ENCODE peak calls at places on chromosome 1, in four cellular contexts. C is uterus, P is esophagus muscularis mucosa, H is fibroblast of the aortic adventitia. Q is an unnamed sample.

GRCh38 chr1:88983791-88984552 is 8.5 kb downstream of the KYAT3 start:
- DNase-seq in C (no peak), P (no peak), H (peak), Q (peak)

GRCh38 chr1:227883641-227884301 is 64.0 kb downstream of the WNT9A start:
- DNase-seq in C (no peak), P (peak), H (no peak), Q (no peak)

GRCh38 chr1:185315364-185316108 is 1.5 kb downstream of the IVNS1ABP start:
- DNase-seq in C (no peak), P (no peak), H (peak), Q (peak)

GRCh38 chr1:101131239-101131924 is 105.4 kb upstream of the S1PR1 start:
- DNase-seq in C (no peak), P (no peak), H (no peak), Q (no peak)

GRCh38 chr1:237756304-237756967 is 134.3 kb downstream of the ZP4 start:
- DNase-seq in C (no peak), P (no peak), H (no peak), Q (no peak)

GRCh38 chr1:101071470-101071886 is 45.9 kb upstream of the DPH5 start:
- DNase-seq in C (no peak), P (no peak), H (no peak), Q (no peak)

GRCh38 chr1:99180915-99181314 is 83.4 kb upstream of the PLPPR4 start:
- DNase-seq in C (no peak), P (no peak), H (no peak), Q (no peak)

GRCh38 chr1:2594641-2595131 is 8.1 kb downstream of the PRXL2B start:
- DNase-seq in C (peak), P (no peak), H (no peak), Q (no peak)

GRCh38 chr1:161044908-161045748 is 649 bp downstream of the USF1 start:
- DNase-seq in C (peak), P (no peak), H (peak), Q (peak)

GRCh38 chr1:46278807-46279206 is 24.6 kb downstream of the LRRC41 start:
- DNase-seq in C (no peak), P (no peak), H (peak), Q (peak)

GRCh38 chr1:165075725-165076370 is 280.7 kb downstream of the LMX1A start:
- DNase-seq in C (no peak), P (no peak), H (peak), Q (peak)
- TF ChIP-seq CTCF in C (peak), P (peak), H (peak), Q (peak)

DNA sequence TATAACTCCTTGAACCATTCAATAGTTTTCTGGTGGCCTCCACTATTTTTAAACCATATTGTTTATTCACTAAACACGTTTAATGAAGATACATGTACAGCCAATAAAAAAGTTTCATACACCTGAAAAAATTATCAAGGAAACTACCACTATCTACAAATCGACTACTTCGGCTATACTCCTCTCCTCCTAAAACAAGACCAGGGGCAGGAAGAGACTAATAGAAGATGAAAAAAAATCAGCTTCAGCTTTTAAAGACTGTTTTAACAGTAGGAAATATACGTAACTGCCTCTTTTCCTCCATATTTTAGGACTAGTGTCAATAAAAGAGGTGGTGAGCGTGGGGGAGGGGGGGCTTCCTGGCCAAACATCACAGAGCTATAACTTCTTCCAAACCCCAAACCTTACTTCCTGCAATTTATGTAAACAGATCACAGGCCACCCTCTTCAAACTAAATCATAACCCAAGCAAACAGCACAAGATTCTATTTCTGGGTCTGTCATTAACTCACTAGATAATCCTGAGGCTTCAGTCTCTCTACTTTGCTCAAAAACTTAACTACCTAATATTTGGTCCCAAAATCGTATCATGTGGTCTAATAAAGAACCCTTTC is 15.1 kb downstream of the FOXJ3 start:
- DNase-seq in C (no peak), P (no peak), H (no peak), Q (no peak)
- H3K4me3 ChIP-seq in C (no peak), P (no peak), H (no peak), Q (no peak)

DNA sequence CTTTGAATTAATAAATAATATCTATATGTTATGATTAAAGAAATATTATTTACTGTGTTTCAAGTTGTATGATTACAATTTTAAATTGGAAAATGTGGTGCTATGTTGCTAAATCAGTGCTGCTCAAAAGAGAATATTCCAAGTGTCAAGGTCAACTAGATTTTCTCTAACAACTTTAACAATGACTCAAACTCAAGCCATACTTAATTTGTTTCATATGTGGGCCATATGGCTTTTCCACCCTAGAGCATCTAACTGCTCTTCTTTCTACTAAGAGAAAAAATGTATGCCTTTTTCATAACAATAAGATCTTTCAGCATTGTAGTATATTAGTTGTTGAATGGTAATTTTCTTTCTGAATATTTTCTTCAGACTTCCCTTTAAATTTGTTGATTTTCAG is 8.3 kb upstream of the SYT14 start:
- DNase-seq in C (no peak), P (no peak), H (peak), Q (no peak)
- TF ChIP-seq CTCF in C (no peak), P (no peak), H (no peak), Q (no peak)

DNA sequence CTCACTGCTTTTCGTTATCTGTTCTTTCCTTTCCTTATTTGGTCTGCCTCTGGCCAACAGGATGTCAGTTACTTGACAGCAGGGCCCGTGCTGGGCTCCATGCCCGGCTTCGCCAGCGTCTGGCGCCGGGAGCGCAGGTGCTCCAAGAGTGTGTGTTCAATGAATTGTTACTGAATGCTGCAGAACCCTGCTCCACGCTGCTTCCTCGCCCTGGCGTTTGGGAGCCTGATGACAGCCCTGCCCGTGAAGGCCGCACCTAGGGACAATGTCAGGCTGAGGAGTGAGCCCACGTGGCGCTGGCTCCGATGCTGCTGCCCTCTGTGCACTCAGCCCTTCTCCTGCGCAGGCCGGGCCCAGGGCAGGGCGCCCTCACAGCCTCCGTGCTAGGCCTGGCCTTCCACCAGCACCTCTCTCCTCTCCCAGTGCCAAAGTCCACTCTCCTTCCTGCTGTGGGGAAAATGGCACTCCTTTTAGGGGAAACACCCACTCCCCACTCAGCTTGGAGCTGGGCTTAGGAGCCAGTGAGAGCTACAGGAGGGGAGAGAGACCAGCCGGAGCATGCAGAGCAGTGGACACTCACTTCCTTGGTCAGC is 51.4 kb downstream of the ACBD3 start:
- DNase-seq in C (no peak), P (peak), H (peak), Q (no peak)
- H3K4me3 ChIP-seq in C (no peak), P (peak), H (no peak), Q (no peak)

DNA sequence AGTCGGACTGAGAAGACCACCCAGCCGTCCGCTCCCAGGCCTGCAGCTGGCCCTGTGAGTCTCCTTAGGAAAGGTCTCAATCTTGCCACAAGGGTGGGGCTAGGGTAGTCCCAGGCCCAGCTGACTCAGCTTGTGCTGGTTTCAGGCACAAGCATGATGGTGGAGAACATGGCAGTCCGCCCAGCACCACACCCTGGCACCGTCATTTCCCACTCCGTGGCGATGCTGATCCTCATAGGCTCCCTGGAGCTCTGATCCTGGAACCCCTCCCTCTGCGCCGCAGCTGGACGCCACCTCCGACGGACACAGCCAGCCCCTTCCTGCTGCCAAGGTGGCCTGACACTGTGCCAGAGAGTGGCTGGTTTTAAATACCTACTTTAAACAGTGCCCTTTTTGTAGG is 10.7 kb downstream of the TMEM81 start:
- DNase-seq in C (no peak), P (no peak), H (peak), Q (no peak)
- TF ChIP-seq CTCF in C (no peak), P (no peak), H (no peak), Q (no peak)

GRCh38 chr1:56547977-56548376 is 31.4 kb downstream of the PLPP3 start:
- DNase-seq in C (no peak), P (no peak), H (no peak), Q (no peak)

GRCh38 chr1:56551691-56552090 is 27.7 kb downstream of the PLPP3 start:
- DNase-seq in C (no peak), P (no peak), H (no peak), Q (peak)

GRCh38 chr1:56547473-56547872 is 31.9 kb downstream of the PLPP3 start:
- DNase-seq in C (no peak), P (no peak), H (no peak), Q (no peak)

GRCh38 chr1:56548566-56548965 is 30.8 kb downstream of the PLPP3 start:
- DNase-seq in C (no peak), P (no peak), H (no peak), Q (no peak)

GRCh38 chr1:56550132-56550531 is 29.2 kb downstream of the PLPP3 start:
- DNase-seq in C (no peak), P (no peak), H (no peak), Q (peak)
- H3K4me3 ChIP-seq in C (no peak), P (no peak), H (no peak), Q (no peak)

GRCh38 chr1:65378547-65378946 is 41.9 kb upstream of the LEPR start:
- DNase-seq in C (no peak), P (no peak), H (no peak), Q (no peak)
- TF ChIP-seq CTCF in C (no peak), P (no peak), H (no peak), Q (no peak)

DNA sequence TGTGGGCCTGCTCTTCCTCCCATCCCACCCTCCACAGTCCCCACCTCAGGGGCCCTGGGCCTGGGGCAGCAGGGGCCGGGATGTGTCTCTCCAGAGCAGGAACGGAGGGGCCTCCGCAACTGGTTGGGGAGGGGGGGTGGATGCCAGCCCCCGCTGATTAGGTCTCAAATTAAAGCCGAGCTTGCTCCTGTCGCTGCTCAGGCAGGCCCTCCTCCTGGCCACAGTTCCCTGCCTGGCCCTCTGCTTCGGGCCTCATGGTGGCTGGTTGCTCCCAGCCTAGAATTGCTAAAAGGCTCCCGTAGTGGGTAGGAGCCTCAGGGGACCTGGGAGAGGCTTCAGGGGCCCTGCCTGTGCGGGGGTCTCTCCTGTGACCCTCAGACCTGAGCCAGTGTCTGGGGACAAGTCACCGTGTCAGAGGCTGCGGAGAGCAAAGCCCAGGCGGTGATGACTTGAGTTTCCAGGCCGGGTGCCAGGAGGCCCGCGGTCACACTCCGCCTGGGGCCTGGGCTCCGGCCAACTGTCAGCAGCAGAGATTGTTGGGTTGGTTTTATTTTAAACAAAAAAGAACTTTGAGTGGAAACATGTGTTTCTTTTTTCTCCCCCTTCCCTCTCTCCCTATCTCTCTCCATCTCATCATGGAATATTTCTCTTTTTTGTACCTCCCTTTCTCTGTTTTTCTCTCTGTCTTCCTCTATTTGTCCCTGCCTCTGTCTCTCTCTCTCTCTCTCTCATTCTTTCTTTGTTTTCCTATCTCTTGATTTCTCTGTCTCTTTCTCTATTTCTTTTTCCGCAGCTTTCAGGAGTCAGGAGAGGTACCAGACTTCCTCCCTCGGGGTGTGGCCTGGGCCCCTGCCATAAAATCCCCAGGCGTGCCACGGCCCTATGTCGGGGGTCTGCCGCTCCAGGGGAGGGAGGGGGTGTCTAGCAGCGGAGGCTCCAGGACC is 20.0 kb upstream of the EPHA2 start:
- DNase-seq in C (peak), P (no peak), H (peak), Q (peak)
- H3K4me3 ChIP-seq in C (no peak), P (no peak), H (no peak), Q (no peak)

DNA sequence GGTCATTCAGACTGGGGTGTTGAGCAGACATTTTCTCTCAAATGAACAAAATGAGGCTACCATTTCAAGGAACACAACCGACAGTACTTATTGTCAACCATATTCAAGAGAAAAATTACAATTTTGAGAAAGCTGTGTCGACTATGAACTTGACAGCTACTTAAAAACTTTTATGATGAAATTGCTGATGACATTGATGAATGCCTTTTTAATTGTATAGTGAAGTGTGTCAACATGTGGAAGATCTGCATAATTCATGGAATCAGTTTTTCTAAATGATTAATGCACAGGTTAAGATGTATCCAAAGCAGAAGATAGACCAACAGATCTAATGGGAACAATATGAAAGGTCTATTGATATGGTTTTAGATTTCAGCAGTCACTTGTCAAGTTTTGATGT is 34.6 kb upstream of the DARS2 start:
- DNase-seq in C (no peak), P (no peak), H (no peak), Q (no peak)
- TF ChIP-seq CTCF in C (no peak), P (no peak), H (no peak), Q (no peak)

GRCh38 chr1:6419397-6419802 is 319 bp downstream of the HES2 start:
- DNase-seq in C (no peak), P (no peak), H (no peak), Q (no peak)
- H3K4me3 ChIP-seq in C (no peak), P (peak), H (peak), Q (peak)